ENCODE peak calls at places on chromosomes 11 and 22, in seven cellular contexts. K, D, R, Z, F, G and T are unnamed samples.

GRCh38 chr11:7846003-7846402 is 49.3 kb upstream of the OR5P2 start:
- DNase-seq in K (no peak), D (no peak), R (peak), Z (no peak), F (no peak), G (no peak), T (no peak)

GRCh38 chr11:37422511-37422910 is 824.5 kb upstream of the RAG2 start:
- DNase-seq in K (no peak), D (no peak), R (no peak), Z (no peak), F (no peak), G (no peak), T (no peak)

GRCh38 chr11:76698321-76699043 is 27.9 kb upstream of the LRRC32 start:
- DNase-seq in K (peak), D (peak), R (no peak), Z (no peak), F (peak), G (no peak), T (no peak)

GRCh38 chr11:125593113-125593761 is 585 bp downstream of the STT3A start:
- DNase-seq in K (no peak), D (no peak), R (peak), Z (no peak), F (no peak), G (no peak), T (peak)

GRCh38 chr22:27634043-27634442 is 167.5 kb downstream of the MN1 start:
- DNase-seq in K (no peak), D (no peak), R (no peak), Z (no peak), F (no peak), G (no peak), T (no peak)

GRCh38 chr11:123386746-123387510 is 43.1 kb upstream of the GRAMD1B start:
- DNase-seq in K (no peak), D (peak), R (peak), Z (peak), F (no peak), G (no peak), T (peak)

GRCh38 chr11:72764503-72764902 is 12.3 kb upstream of the ARAP1 start:
- DNase-seq in K (peak), D (peak), R (no peak), Z (peak), F (peak), G (no peak), T (no peak)

GRCh38 chr11:3153291-3153861 is 11.7 kb downstream of the OSBPL5 start:
- DNase-seq in K (no peak), D (peak), R (peak), Z (no peak), F (no peak), G (no peak), T (peak)

GRCh38 chr11:121039971-121040613 is 16.2 kb downstream of the TBCEL start:
- DNase-seq in K (no peak), D (peak), R (no peak), Z (no peak), F (no peak), G (no peak), T (no peak)
- H3K4ac ChIP-seq in K (no peak), D (peak), R (no peak), Z (no peak), F (no peak), G (no peak), T (no peak)

GRCh38 chr11:134764966-134765365 is 352.9 kb upstream of the B3GAT1 start:
- DNase-seq in K (no peak), D (no peak), R (no peak), Z (no peak), F (no peak), G (no peak), T (no peak)
- H3K4ac ChIP-seq in K (no peak), D (no peak), R (no peak), Z (no peak), F (no peak), G (no peak), T (no peak)

DNA sequence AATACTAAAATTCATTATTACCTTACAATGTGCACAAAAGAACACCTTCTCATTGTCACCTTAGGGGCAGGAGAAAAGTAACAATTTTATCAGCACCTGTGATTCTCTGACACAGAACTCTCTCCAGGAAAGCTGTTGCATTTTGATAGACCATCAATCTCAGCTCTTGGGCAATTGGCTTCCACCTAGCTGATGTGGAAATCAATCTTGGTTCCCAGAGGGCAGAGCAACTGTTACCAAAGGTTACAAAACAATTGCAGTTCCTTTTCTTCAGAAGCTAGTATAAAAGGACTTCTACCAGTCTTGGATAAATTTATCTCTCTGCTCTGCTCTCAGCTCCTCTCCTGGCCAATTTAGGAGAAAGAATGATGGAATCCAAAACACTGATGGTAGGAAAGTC is 157.8 kb upstream of the DDI1 start:
- DNase-seq in K (no peak), D (no peak), R (no peak), Z (no peak), F (no peak), G (no peak), T (no peak)
- H3K4ac ChIP-seq in K (no peak), D (no peak), R (no peak), Z (no peak), F (no peak), G (no peak), T (no peak)

GRCh38 chr11:71071736-71072509 is 180.5 kb downstream of the SHANK2 start:
- DNase-seq in K (no peak), D (no peak), R (no peak), Z (no peak), F (no peak), G (no peak), T (no peak)
- H3K4ac ChIP-seq in K (no peak), D (no peak), R (no peak), Z (no peak), F (no peak), G (no peak), T (no peak)